ENCODE peak calls at places on chromosome 18, in six cellular contexts. Z is prostate gland, S is IMR-90, P is H1, H is ovary, M is heart left ventricle. B is an unnamed sample. For H3K27me3, the result is how much of the 10 kb centered on the place peaks cover.

GRCh38 chr18:72840109-72840508 is 27.7 kb downstream of the NETO1 start:
- DNase-seq in P (no peak), M (no peak), Z (no peak), S (no peak), H (no peak), B (no peak)

GRCh38 chr18:48922801-48923730 is 27.7 kb downstream of the SMAD7 start:
- DNase-seq in S (peak), M (peak), Z (peak), H (peak), P (no peak), B (peak)

GRCh38 chr18:23134780-23135678 is at the start of gene CABLES1:
- DNase-seq in H (peak), P (peak), M (peak), Z (peak), S (peak), B (peak)

GRCh38 chr18:67766930-67767329 is 250.4 kb upstream of the DSEL start:
- DNase-seq in P (no peak), M (no peak), S (peak), Z (no peak), H (no peak), B (no peak)

GRCh38 chr18:62611395-62612241 is 88.8 kb downstream of the ZCCHC2 start:
- DNase-seq in P (peak), S (no peak), H (peak), Z (no peak), M (peak), B (no peak)

GRCh38 chr18:64119916-64120315 is 29.0 kb downstream of the LINC00305 start:
- DNase-seq in S (no peak), H (no peak), P (no peak), M (no peak), Z (no peak), B (no peak)

GRCh38 chr18:2898131-2898640 is 51.4 kb downstream of the EMILIN2 start:
- DNase-seq in M (peak), P (no peak), S (peak), Z (no peak), H (peak), B (no peak)

GRCh38 chr18:13577091-13577697 is 149.2 kb downstream of the FAM210A start:
- DNase-seq in H (no peak), Z (no peak), M (no peak), S (peak), P (no peak), B (no peak)

GRCh38 chr18:9108911-9109310 is 6.4 kb downstream of the NDUFV2 start:
- DNase-seq in M (no peak), P (no peak), H (no peak), S (no peak), Z (no peak), B (no peak)

GRCh38 chr18:6013101-6013790 is 117.9 kb upstream of the TMEM200C start:
- DNase-seq in M (no peak), S (peak), P (no peak), H (no peak), Z (no peak), B (no peak)

GRCh38 chr18:31983020-31983419 is 35.6 kb upstream of the RNF125 start:
- DNase-seq in M (no peak), H (no peak), S (no peak), P (no peak), Z (no peak), B (no peak)

GRCh38 chr18:12639990-12640880 is 17.7 kb downstream of the SPIRE1 start:
- DNase-seq in H (no peak), P (no peak), S (peak), M (peak), Z (no peak), B (no peak)

GRCh38 chr18:31101148-31102019 is 837 bp downstream of the DSC2 start:
- DNase-seq in S (no peak), H (peak), M (peak), Z (peak), P (peak), B (no peak)

GRCh38 chr18:34710430-34711386 is 610 bp downstream of the DTNA start:
- DNase-seq in S (peak), H (no peak), Z (no peak), P (no peak), M (no peak), B (no peak)

GRCh38 chr18:65206551-65207260 is 544.1 kb upstream of the CDH7 start:
- DNase-seq in Z (no peak), P (peak), S (no peak), M (no peak), H (peak), B (no peak)

GRCh38 chr18:7459851-7460774 is 107.0 kb upstream of the PTPRM start:
- DNase-seq in M (peak), S (no peak), H (peak), P (no peak), Z (no peak), B (no peak)

GRCh38 chr18:24018299-24018910 is 3.9 kb downstream of the TTC39C start:
- DNase-seq in H (no peak), Z (no peak), P (no peak), S (no peak), M (no peak), B (no peak)

GRCh38 chr18:5601188-5601624 is 57.4 kb upstream of the EPB41L3 start:
- DNase-seq in S (no peak), M (no peak), P (no peak), H (no peak), Z (no peak), B (no peak)

GRCh38 chr18:56509656-56510055 is 128.7 kb downstream of the TXNL1 start:
- DNase-seq in P (no peak), H (no peak), M (no peak), S (no peak), Z (no peak), B (no peak)

GRCh38 chr18:80184243-80184772 is 63.0 kb downstream of the PARD6G start:
- DNase-seq in M (peak), P (no peak), S (no peak), H (no peak), Z (no peak), B (no peak)
- H3K4me3 ChIP-seq in M (no peak), P (no peak), S (no peak), H (no peak), Z (no peak), B (no peak)

DNA sequence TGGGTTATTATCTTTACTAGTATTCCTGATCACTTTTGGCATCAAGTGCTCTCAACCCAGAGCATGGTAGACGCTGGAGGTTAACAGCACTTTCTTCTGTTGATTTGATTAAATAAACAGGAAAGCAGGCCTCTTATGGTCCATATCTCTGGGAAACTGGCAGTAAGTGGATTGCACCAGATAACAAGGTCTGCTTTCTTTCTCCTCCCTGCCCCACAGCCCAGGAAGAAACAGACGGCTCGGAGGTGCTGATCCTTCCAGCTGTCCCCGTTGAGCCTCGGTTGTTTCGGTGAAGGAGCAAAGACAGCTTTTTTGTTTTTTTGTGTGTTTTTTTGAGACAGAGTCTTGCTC is 100.8 kb upstream of the KCTD1 start:
- DNase-seq in S (no peak), H (no peak), Z (no peak), M (no peak), P (no peak), B (no peak)
- H3K27me3 ChIP-seq in S (under half), H (under half), Z (under half), M (under half), P (under half), B (under half)

GRCh38 chr18:10953672-10954071 is 195.7 kb downstream of the PIEZO2 start:
- DNase-seq in Z (no peak), P (no peak), H (no peak), S (no peak), M (no peak), B (no peak)
- TF ChIP-seq POLR2A in Z (no peak), P (no peak), H (no peak), S (no peak), M (no peak), B (no peak)

DNA sequence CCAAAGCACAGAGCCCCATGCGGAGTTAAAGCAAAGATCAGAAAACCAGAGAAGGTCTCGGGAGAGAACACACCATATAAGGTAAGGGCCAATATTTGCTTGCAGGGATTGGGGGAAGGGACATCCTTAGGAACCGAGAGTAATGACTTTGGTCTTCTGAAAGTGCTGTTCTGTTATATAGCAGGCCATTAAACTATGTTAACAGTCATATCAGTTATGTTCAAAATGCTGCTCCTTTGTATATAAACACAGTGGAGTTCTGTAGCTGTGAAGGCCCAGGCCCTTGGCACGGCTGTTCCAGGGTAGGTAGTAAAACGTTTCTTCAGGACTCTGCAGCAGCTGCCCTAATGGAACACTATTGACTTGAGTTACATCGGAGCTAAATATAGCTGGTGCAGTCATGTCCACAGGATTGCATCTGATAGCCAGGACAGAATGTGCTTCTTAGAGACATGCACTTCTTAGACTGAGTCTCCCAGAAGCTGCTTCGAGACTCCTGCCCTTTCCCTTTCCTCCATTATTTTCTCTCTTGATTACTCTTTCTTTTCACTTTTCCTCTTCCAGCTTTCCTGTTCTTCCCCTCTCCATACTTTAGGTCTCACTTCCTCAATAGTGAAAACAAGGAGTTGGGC is 122.4 kb downstream of the SETBP1 start:
- DNase-seq in P (no peak), M (peak), H (no peak), S (peak), Z (peak), B (no peak)
- H3K4me3 ChIP-seq in P (no peak), M (no peak), H (no peak), S (no peak), Z (no peak), B (no peak)

GRCh38 chr18:59266019-59266369 is 7.3 kb downstream of the RAX start:
- DNase-seq in M (no peak), Z (no peak), P (no peak), H (no peak), S (no peak), B (no peak)
- H3K27me3 ChIP-seq in M (half or more), Z (half or more), P (half or more), H (under half), S (half or more), B (half or more)